ENCODE peak calls at places on chromosomes 7 and 10, in five cellular contexts. Q is IMR-90; V is transverse colon; C is endothelial cell of umbilical vein; N is CD4-positive, alpha-beta memory T cell. D is an unnamed sample. For H3K27me3 and H3K4me1, the result is how much of the 10 kb centered on the place peaks cover.

GRCh38 chr10:75466886-75467285 is 35.5 kb downstream of the LRMDA start:
- DNase-seq in Q (no peak), N (no peak), V (no peak), C (no peak), D (no peak)

GRCh38 chr7:112554591-112554990 is 73.8 kb downstream of the LSMEM1 start:
- DNase-seq in V (no peak), Q (no peak), N (no peak), C (no peak), D (no peak)

GRCh38 chr7:43758029-43758860 is at the start of gene BLVRA:
- DNase-seq in C (peak), N (peak), Q (peak), V (peak), D (peak)

GRCh38 chr7:132435016-132435990 is 141.0 kb downstream of the PLXNA4 start:
- DNase-seq in C (no peak), Q (no peak), V (no peak), N (no peak), D (peak)

GRCh38 chr10:132027423-132027983 is 38.2 kb upstream of the JAKMIP3 start:
- DNase-seq in C (no peak), V (no peak), N (no peak), Q (peak), D (no peak)

GRCh38 chr7:50783304-50783703 is 608 bp upstream of the GRB10 start:
- DNase-seq in Q (no peak), C (no peak), V (no peak), N (no peak), D (no peak)

GRCh38 chr10:59880976-59881510 is 25.3 kb downstream of the CCDC6 start:
- DNase-seq in C (no peak), Q (no peak), V (no peak), N (no peak), D (no peak)

GRCh38 chr7:92415225-92415624 is 32.1 kb upstream of the GATAD1 start:
- DNase-seq in C (no peak), Q (peak), V (no peak), N (no peak), D (no peak)

GRCh38 chr10:71278691-71279588 is 40.1 kb upstream of the SLC29A3 start:
- DNase-seq in V (no peak), C (no peak), Q (no peak), N (no peak), D (no peak)

GRCh38 chr10:66931340-66931948 is 5.6 kb downstream of the LRRTM3 start:
- DNase-seq in N (peak), Q (peak), C (peak), V (no peak), D (peak)

GRCh38 chr10:48237225-48237855 is 37.2 kb downstream of the FRMPD2 start:
- DNase-seq in C (no peak), N (no peak), Q (no peak), V (no peak), D (no peak)

GRCh38 chr7:24829787-24830186 is 72.5 kb upstream of the GSDME start:
- DNase-seq in Q (peak), V (no peak), N (no peak), C (no peak), D (no peak)

GRCh38 chr10:100341953-100342626 is 4.9 kb upstream of the SCD start:
- DNase-seq in C (peak), V (peak), N (peak), Q (peak), D (peak)

GRCh38 chr10:14879801-14880193 is 1.1 kb downstream of the SUV39H2 start:
- DNase-seq in Q (no peak), V (no peak), N (peak), C (peak), D (no peak)

GRCh38 chr10:86734209-86734988 is 22.0 kb upstream of the BMPR1A start:
- DNase-seq in Q (no peak), N (no peak), V (no peak), C (no peak), D (no peak)

GRCh38 chr10:132521041-132521465 is 16.5 kb upstream of the INPP5A start:
- DNase-seq in Q (no peak), N (no peak), V (peak), C (no peak), D (no peak)

GRCh38 chr10:77873558-77874380 is 52.8 kb downstream of the DLG5 start:
- DNase-seq in Q (peak), C (peak), N (peak), V (peak), D (peak)
- H3K4me3 ChIP-seq in Q (no peak), C (no peak), N (no peak), V (no peak), D (no peak)

GRCh38 chr10:121823993-121824463 is 103.8 kb downstream of the ATE1 start:
- DNase-seq in N (peak), C (peak), Q (peak), V (no peak), D (peak)

GRCh38 chr10:121830101-121830500 is 97.7 kb downstream of the ATE1 start:
- DNase-seq in Q (no peak), N (no peak), V (no peak), C (no peak), D (no peak)

GRCh38 chr10:121831237-121831636 is 96.6 kb downstream of the ATE1 start:
- DNase-seq in V (no peak), C (no peak), N (no peak), Q (no peak), D (no peak)

GRCh38 chr10:121831777-121832176 is 96.1 kb downstream of the ATE1 start:
- DNase-seq in N (no peak), Q (peak), C (no peak), V (no peak), D (no peak)

GRCh38 chr10:121828045-121828444 is 99.8 kb downstream of the ATE1 start:
- DNase-seq in Q (no peak), V (no peak), N (no peak), C (no peak), D (no peak)
- H3K27me3 ChIP-seq in Q (under half), V (under half), N (under half), C (under half), D (under half)

GRCh38 chr7:158815471-158816128 is 13.7 kb downstream of the ESYT2 start:
- DNase-seq in C (no peak), V (no peak), Q (no peak), N (no peak), D (no peak)

GRCh38 chr7:158815046-158815445 is 14.3 kb downstream of the ESYT2 start:
- DNase-seq in Q (peak), V (no peak), C (no peak), N (no peak), D (no peak)

GRCh38 chr7:158812684-158813083 is 16.6 kb downstream of the ESYT2 start:
- DNase-seq in Q (no peak), C (no peak), V (no peak), N (peak), D (peak)

GRCh38 chr7:158816271-158816670 is 13.0 kb downstream of the ESYT2 start:
- DNase-seq in N (no peak), V (no peak), Q (no peak), C (no peak), D (no peak)

GRCh38 chr7:158814637-158815036 is 14.7 kb downstream of the ESYT2 start:
- DNase-seq in C (no peak), N (peak), Q (no peak), V (no peak), D (peak)
- H3K4me1 ChIP-seq in C (under half), N (half or more), Q (under half), V (under half), D (under half)

GRCh38 chr7:139111147-139111546 is 1.6 kb upstream of the ZC3HAV1 start:
- DNase-seq in V (no peak), N (no peak), C (no peak), Q (no peak), D (no peak)

GRCh38 chr7:139109983-139110411 is 477 bp upstream of the ZC3HAV1 start:
- DNase-seq in C (no peak), Q (no peak), V (no peak), N (no peak), D (no peak)

GRCh38 chr7:139112741-139113250 is 3.3 kb upstream of the ZC3HAV1 start:
- DNase-seq in V (no peak), C (no peak), Q (no peak), N (no peak), D (no peak)

GRCh38 chr7:139112316-139112715 is 2.8 kb upstream of the ZC3HAV1 start:
- DNase-seq in V (no peak), Q (no peak), C (no peak), N (no peak), D (no peak)

GRCh38 chr7:139111885-139112284 is 2.4 kb upstream of the ZC3HAV1 start:
- DNase-seq in C (no peak), N (no peak), V (no peak), Q (no peak), D (peak)
- H3K4me3 ChIP-seq in C (no peak), N (no peak), V (no peak), Q (no peak), D (no peak)

DNA sequence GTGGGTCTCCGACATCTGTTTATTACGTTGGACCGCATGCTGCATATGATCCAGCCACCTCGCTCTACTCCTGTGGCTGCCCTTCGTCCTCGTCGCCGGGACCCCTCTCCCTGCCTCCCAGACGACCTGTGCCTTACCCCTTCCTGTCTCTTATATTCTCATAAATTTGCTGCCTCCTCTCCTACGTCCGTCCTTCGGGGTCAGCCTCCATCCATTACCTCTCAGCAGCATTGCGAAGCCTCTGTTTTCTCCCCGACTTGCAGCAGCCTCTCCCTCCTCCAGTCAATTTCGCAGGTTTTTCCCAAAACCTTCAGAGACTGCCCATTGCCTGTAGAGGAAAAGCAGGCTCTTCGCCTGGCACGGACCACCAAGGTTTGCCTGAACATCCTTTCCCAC is 39.4 kb upstream of the LEP start:
- DNase-seq in C (no peak), N (no peak), V (no peak), Q (no peak), D (no peak)
- H3K27me3 ChIP-seq in C (under half), N (under half), V (half or more), Q (half or more), D (under half)

DNA sequence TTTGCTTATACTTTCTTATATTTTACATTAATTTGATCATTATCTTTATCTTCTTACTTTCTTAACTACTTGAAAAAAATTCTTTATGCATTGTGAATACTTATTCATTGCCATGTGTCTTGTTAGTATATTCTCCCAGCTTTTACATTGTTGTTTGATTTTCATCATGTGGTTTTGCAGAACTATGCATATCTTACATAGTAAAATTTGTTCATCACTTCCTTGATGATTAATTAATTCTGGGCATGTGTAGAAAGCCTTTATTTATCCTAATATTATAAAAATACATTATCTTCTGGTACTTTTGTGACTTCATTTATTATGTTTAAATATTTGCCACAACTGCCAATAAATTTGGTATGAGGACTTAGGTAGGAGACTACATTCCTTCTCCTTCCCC is 165.9 kb upstream of the ZNF32 start:
- DNase-seq in V (no peak), Q (peak), N (no peak), C (no peak), D (no peak)
- H3K4me1 ChIP-seq in V (under half), Q (under half), N (under half), C (under half), D (under half)

GRCh38 chr7:53437336-53437735 is 401.9 kb downstream of the POM121L12 start:
- DNase-seq in C (no peak), Q (no peak), N (no peak), V (no peak), D (no peak)
- H3K4me3 ChIP-seq in C (no peak), Q (no peak), N (no peak), V (no peak), D (no peak)

GRCh38 chr7:116671111-116671510 is 885 bp upstream of the MET start:
- DNase-seq in Q (no peak), V (no peak), N (no peak), C (no peak), D (peak)

GRCh38 chr7:116671681-116672595 is at the start of gene MET:
- DNase-seq in C (peak), N (no peak), Q (peak), V (peak), D (peak)

GRCh38 chr7:116672596-116673503 is 854 bp downstream of the MET start:
- DNase-seq in Q (peak), C (peak), V (peak), N (no peak), D (peak)

GRCh38 chr7:116674508-116675173 is 2.6 kb downstream of the MET start:
- DNase-seq in V (no peak), Q (peak), C (peak), N (no peak), D (no peak)

GRCh38 chr7:116673504-116673865 is 1.5 kb downstream of the MET start:
- DNase-seq in Q (no peak), N (no peak), V (no peak), C (peak), D (no peak)
- H3K27me3 ChIP-seq in Q (under half), N (under half), V (under half), C (under half), D (under half)

GRCh38 chr10:6035926-6036575 is 26.1 kb downstream of the IL2RA start:
- DNase-seq in Q (no peak), V (no peak), N (no peak), C (no peak), D (no peak)

GRCh38 chr10:6034371-6034770 is 27.8 kb downstream of the IL2RA start:
- DNase-seq in C (no peak), V (no peak), N (no peak), Q (no peak), D (no peak)

GRCh38 chr10:6035101-6035834 is 26.9 kb downstream of the IL2RA start:
- DNase-seq in C (no peak), N (no peak), V (no peak), Q (no peak), D (no peak)

GRCh38 chr10:6036861-6037321 is 25.3 kb downstream of the IL2RA start:
- DNase-seq in C (no peak), N (no peak), V (no peak), Q (no peak), D (no peak)

DNA sequence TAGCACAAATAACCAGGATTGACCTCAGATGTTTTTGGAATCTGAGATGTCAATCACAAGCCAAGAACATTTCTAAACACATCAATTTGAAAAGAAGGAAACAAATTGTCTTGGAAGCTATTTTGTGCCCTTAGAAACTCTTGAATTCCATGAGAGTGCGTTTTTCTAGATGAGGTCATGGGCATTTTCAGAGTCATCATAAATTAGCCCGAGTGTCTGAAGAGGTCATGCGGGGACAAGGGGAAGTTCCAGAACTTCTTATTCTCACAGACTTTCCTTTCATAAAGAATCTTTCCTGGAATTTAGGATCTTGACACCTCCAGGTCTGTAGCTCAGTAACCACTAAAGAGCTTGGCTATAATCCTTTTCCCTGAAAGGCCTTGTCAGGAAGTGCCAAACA is 28.2 kb downstream of the IL2RA start:
- DNase-seq in V (no peak), Q (no peak), N (no peak), C (no peak), D (no peak)
- H3K4me1 ChIP-seq in V (under half), Q (under half), N (half or more), C (under half), D (under half)

GRCh38 chr10:80538481-80539185 is 931 bp downstream of the SH2D4B start:
- DNase-seq in Q (no peak), N (no peak), V (no peak), C (no peak), D (no peak)

GRCh38 chr10:80536361-80536835 is 1.3 kb upstream of the SH2D4B start:
- DNase-seq in C (no peak), N (no peak), V (no peak), Q (no peak), D (no peak)

GRCh38 chr10:80537086-80537704 is 507 bp upstream of the SH2D4B start:
- DNase-seq in V (no peak), Q (no peak), N (no peak), C (no peak), D (no peak)

GRCh38 chr10:80537705-80538480 is at the start of gene SH2D4B:
- DNase-seq in N (no peak), Q (no peak), C (no peak), V (no peak), D (no peak)

DNA sequence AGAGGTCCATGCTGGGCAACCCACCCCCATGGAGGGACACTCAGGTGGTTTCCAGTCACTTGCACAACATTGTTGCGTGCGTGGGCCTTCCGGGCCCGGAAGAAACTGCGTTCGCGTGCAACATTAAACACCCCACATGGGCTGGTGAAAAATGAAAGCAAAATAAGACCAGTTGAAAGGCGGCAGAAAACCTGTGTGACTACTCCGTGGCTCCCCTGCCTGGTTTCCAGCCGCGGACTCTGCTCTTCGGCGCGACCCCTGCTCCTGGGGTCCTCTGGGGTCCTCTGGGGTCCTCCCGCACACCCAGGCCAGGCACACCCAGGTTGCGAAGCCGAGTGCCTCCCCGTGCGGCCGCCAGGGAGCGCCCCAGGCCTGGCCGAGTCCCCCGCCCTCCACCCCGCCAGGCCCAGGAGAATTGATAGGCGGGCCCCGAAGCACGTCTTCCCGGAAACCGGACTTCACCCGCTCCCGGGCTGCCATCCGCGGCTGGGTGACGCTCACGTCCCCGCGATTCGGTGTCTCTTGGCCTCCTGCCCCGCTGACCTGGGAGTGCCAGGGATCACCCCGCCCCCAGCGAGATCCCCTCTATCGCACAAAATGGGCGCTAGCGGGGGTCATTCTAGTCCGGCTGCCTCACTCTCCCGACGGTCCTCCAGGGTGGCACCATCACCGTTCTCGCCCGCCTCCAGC is 1.9 kb upstream of the SH2D4B start:
- DNase-seq in N (peak), Q (no peak), V (peak), C (peak), D (peak)
- H3K4me3 ChIP-seq in N (peak), Q (no peak), V (peak), C (peak), D (peak)

D was measured in small intestine.